ENCODE peak calls at places on chromosomes 13 and 19, in nine cellular contexts. X, R, V, S, T, O, D, H and J are unnamed samples.

GRCh38 chr13:48902421-48902820 is 73.3 kb upstream of the FNDC3A start:
- DNase-seq in X (peak), R (no peak), V (no peak), S (no peak), T (no peak), O (no peak), D (no peak), H (peak), J (no peak)

GRCh38 chr13:73259061-73259908 is 200.5 kb downstream of the KLF5 start:
- DNase-seq in X (no peak), R (no peak), V (no peak), S (no peak), T (no peak), O (no peak), D (no peak), H (no peak), J (no peak)

GRCh38 chr19:40945645-40946044 is 45.4 kb upstream of the CYP2B6 start:
- DNase-seq in X (no peak), R (no peak), V (no peak), S (no peak), T (no peak), O (no peak), D (no peak), H (no peak), J (no peak)

GRCh38 chr13:97011446-97012131 is 17.3 kb upstream of the OXGR1 start:
- DNase-seq in X (no peak), R (no peak), V (no peak), S (no peak), T (no peak), O (no peak), D (no peak), H (no peak), J (no peak)

GRCh38 chr13:95784891-95785290 is 108.0 kb downstream of the DNAJC3 start:
- DNase-seq in X (peak), R (no peak), V (no peak), S (no peak), T (no peak), O (no peak), D (no peak), H (peak), J (no peak)

GRCh38 chr19:16661480-16662034 is 618 bp downstream of the TMEM38A start:
- DNase-seq in X (no peak), R (peak), V (no peak), S (no peak), T (peak), O (no peak), D (peak), H (no peak), J (no peak)

GRCh38 chr13:108342369-108343289 is 73.1 kb downstream of the TNFSF13B start:
- DNase-seq in X (peak), R (no peak), V (no peak), S (no peak), T (no peak), O (no peak), D (no peak), H (peak), J (peak)

GRCh38 chr13:30052127-30052526 is 201.7 kb upstream of the UBL3 start:
- DNase-seq in X (no peak), R (no peak), V (no peak), S (peak), T (no peak), O (no peak), D (no peak), H (no peak), J (peak)

GRCh38 chr19:48565090-48565489 is 13.1 kb downstream of the SULT2B1 start:
- DNase-seq in X (peak), R (no peak), V (no peak), S (no peak), T (no peak), O (no peak), D (peak), H (peak), J (no peak)

GRCh38 chr13:73109969-73110368 is 51.2 kb downstream of the KLF5 start:
- DNase-seq in X (no peak), R (no peak), V (no peak), S (no peak), T (no peak), O (no peak), D (no peak), H (no peak), J (no peak)

GRCh38 chr19:15448014-15448777 is 1.6 kb downstream of the WIZ start:
- DNase-seq in X (no peak), R (no peak), V (no peak), S (no peak), T (no peak), O (no peak), D (no peak), H (no peak), J (no peak)

GRCh38 chr19:19039901-19040300 is 6.5 kb downstream of the ARMC6 start:
- DNase-seq in X (no peak), R (no peak), V (peak), S (no peak), T (no peak), O (no peak), D (no peak), H (no peak), J (peak)

GRCh38 chr13:37769078-37769477 is 100.5 kb downstream of the TRPC4 start:
- DNase-seq in X (no peak), R (no peak), V (no peak), S (no peak), T (no peak), O (no peak), D (no peak), H (peak), J (no peak)

GRCh38 chr13:95156208-95156607 is 145.0 kb downstream of the ABCC4 start:
- DNase-seq in X (peak), R (no peak), V (no peak), S (no peak), T (no peak), O (no peak), D (no peak), H (peak), J (no peak)

GRCh38 chr19:18093439-18094161 is 4.0 kb upstream of the MAST3 start:
- DNase-seq in X (peak), R (peak), V (no peak), S (no peak), T (no peak), O (no peak), D (no peak), H (peak), J (no peak)

GRCh38 chr19:44600466-44600865 is 12.9 kb upstream of the IGSF23 start:
- DNase-seq in X (peak), R (no peak), V (no peak), S (no peak), T (no peak), O (no peak), D (no peak), H (no peak), J (no peak)

GRCh38 chr13:50594276-50594970 is 249.1 kb downstream of the DLEU7 start:
- DNase-seq in X (no peak), R (peak), V (no peak), S (no peak), T (peak), O (no peak), D (no peak), H (no peak), J (no peak)

GRCh38 chr13:43305416-43305815 is 282.0 kb downstream of the DNAJC15 start:
- DNase-seq in X (peak), R (no peak), V (no peak), S (no peak), T (no peak), O (no peak), D (no peak), H (peak), J (no peak)

GRCh38 chr13:21528616-21529015 is 69.5 kb upstream of the ZDHHC20 start:
- DNase-seq in X (peak), R (no peak), V (no peak), S (no peak), T (no peak), O (no peak), D (no peak), H (peak), J (no peak)

GRCh38 chr13:42384265-42384664 is 112.3 kb downstream of the AKAP11 start:
- DNase-seq in X (peak), R (no peak), V (no peak), S (no peak), T (no peak), O (no peak), D (no peak), H (no peak), J (no peak)

GRCh38 chr13:107192289-107192688 is 624.4 kb upstream of the ARGLU1 start:
- DNase-seq in X (no peak), R (no peak), V (no peak), S (no peak), T (no peak), O (no peak), D (peak), H (no peak), J (no peak)

GRCh38 chr19:3161453-3161852 is 17.1 kb upstream of the S1PR4 start:
- DNase-seq in X (peak), R (no peak), V (no peak), S (no peak), T (no peak), O (no peak), D (no peak), H (peak), J (no peak)

GRCh38 chr13:105665284-105665683 is 870.2 kb downstream of the EFNB2 start:
- DNase-seq in X (no peak), R (no peak), V (no peak), S (no peak), T (no peak), O (no peak), D (no peak), H (peak), J (no peak)

GRCh38 chr19:29606420-29606747 is 301 bp downstream of the POP4 start:
- DNase-seq in X (no peak), R (no peak), V (no peak), S (no peak), T (no peak), O (no peak), D (no peak), H (no peak), J (no peak)

GRCh38 chr13:38686635-38687245 is at the start of gene FREM2:
- DNase-seq in X (no peak), R (peak), V (no peak), S (peak), T (peak), O (no peak), D (peak), H (peak), J (no peak)

GRCh38 chr13:66212511-66212910 is 1017.6 kb downstream of the PCDH9 start:
- DNase-seq in X (no peak), R (no peak), V (no peak), S (no peak), T (no peak), O (no peak), D (no peak), H (no peak), J (peak)

GRCh38 chr13:110820311-110820710 is 94.6 kb downstream of the ANKRD10 start:
- DNase-seq in X (no peak), R (no peak), V (no peak), S (no peak), T (no peak), O (no peak), D (no peak), H (no peak), J (no peak)

GRCh38 chr13:45482571-45483173 is 17.9 kb downstream of the COG3 start:
- DNase-seq in X (peak), R (no peak), V (no peak), S (no peak), T (no peak), O (no peak), D (no peak), H (peak), J (no peak)

GRCh38 chr13:98847780-98848179 is 95.3 kb upstream of the SLC15A1 start:
- DNase-seq in X (peak), R (no peak), V (no peak), S (peak), T (no peak), O (no peak), D (no peak), H (no peak), J (no peak)

GRCh38 chr19:29084266-29084665 is 128.7 kb downstream of the UQCRFS1 start:
- DNase-seq in X (peak), R (no peak), V (no peak), S (peak), T (peak), O (no peak), D (peak), H (peak), J (no peak)

GRCh38 chr13:97600438-97601080 is 166.6 kb downstream of the RAP2A start:
- DNase-seq in X (peak), R (no peak), V (no peak), S (no peak), T (no peak), O (no peak), D (no peak), H (peak), J (no peak)

GRCh38 chr19:522726-523125 is 8.8 kb upstream of the CDC34 start:
- DNase-seq in X (no peak), R (no peak), V (no peak), S (no peak), T (no peak), O (no peak), D (no peak), H (no peak), J (no peak)

GRCh38 chr19:43476606-43477005 is 11.2 kb upstream of the LYPD3 start:
- DNase-seq in X (peak), R (no peak), V (no peak), S (no peak), T (no peak), O (no peak), D (no peak), H (peak), J (no peak)

GRCh38 chr13:33644607-33645543 is 173.1 kb upstream of the RFC3 start:
- DNase-seq in X (peak), R (no peak), V (no peak), S (no peak), T (peak), O (no peak), D (no peak), H (no peak), J (peak)

GRCh38 chr13:94369862-94370491 is 109.5 kb downstream of the DCT start:
- DNase-seq in X (peak), R (no peak), V (no peak), S (no peak), T (no peak), O (no peak), D (no peak), H (no peak), J (no peak)

GRCh38 chr19:49097453-49098288 is 12.4 kb downstream of the SNRNP70 start:
- DNase-seq in X (peak), R (peak), V (peak), S (peak), T (peak), O (peak), D (peak), H (peak), J (peak)

GRCh38 chr13:76647550-76647949 is 238.7 kb downstream of the KCTD12 start:
- DNase-seq in X (no peak), R (no peak), V (no peak), S (no peak), T (no peak), O (no peak), D (no peak), H (peak), J (no peak)

GRCh38 chr19:38556521-38557174 is 61.1 kb downstream of the MAP4K1 start:
- DNase-seq in X (no peak), R (no peak), V (no peak), S (no peak), T (no peak), O (no peak), D (peak), H (peak), J (no peak)

GRCh38 chr19:47228168-47228936 is 2.6 kb downstream of the BBC3 start:
- DNase-seq in X (no peak), R (peak), V (peak), S (no peak), T (peak), O (no peak), D (peak), H (peak), J (no peak)